ENCODE peak calls at places on chromosomes 4 and X, in five cellular contexts. I, H, X, V and P are unnamed samples.

GRCh38 chr4:94639298-94639697 is 118.5 kb upstream of the BMPR1B start:
- DNase-seq in I (no peak), H (no peak), X (no peak), V (no peak), P (no peak)

GRCh38 chr4:8039290-8039689 is 99.6 kb upstream of the AFAP1 start:
- DNase-seq in I (peak), H (no peak), X (no peak), V (peak), P (no peak)

GRCh38 chr4:174010547-174010946 is 272.9 kb downstream of the FBXO8 start:
- DNase-seq in I (no peak), H (no peak), X (no peak), V (no peak), P (no peak)

GRCh38 chr4:84573738-84574720 is 8.9 kb upstream of the CDS1 start:
- DNase-seq in I (no peak), H (no peak), X (no peak), V (no peak), P (no peak)

GRCh38 chr4:182975806-182976205 is 58.6 kb upstream of the DCTD start:
- DNase-seq in I (no peak), H (no peak), X (peak), V (peak), P (no peak)

GRCh38 chr4:1952046-1952700 is 56.6 kb downstream of the NELFA start:
- DNase-seq in I (peak), H (no peak), X (no peak), V (no peak), P (no peak)

GRCh38 chr4:112521123-112522116 is 5.4 kb upstream of the NEUROG2 start:
- DNase-seq in I (peak), H (no peak), X (no peak), V (no peak), P (peak)

GRCh38 chrX:108165349-108166111 is 74.0 kb downstream of the ATG4A start:
- DNase-seq in I (no peak), H (no peak), X (peak), V (peak), P (no peak)

GRCh38 chrX:116204947-116205346 is 34.4 kb downstream of the AGTR2 start:
- DNase-seq in I (no peak), H (no peak), X (no peak), V (peak), P (no peak)

GRCh38 chrX:32195611-32196010 is 1015.7 kb downstream of the DMD start:
- DNase-seq in I (no peak), H (no peak), X (no peak), V (no peak), P (no peak)

GRCh38 chr4:1472148-1472797 is 66.0 kb upstream of the NKX1-1 start:
- DNase-seq in I (peak), H (no peak), X (no peak), V (no peak), P (peak)

GRCh38 chrX:102067966-102068723 is 57.3 kb upstream of the TCEAL2 start:
- DNase-seq in I (no peak), H (no peak), X (no peak), V (peak), P (no peak)

GRCh38 chrX:40410859-40411258 is 169.9 kb upstream of the ATP6AP2 start:
- DNase-seq in I (no peak), H (no peak), X (no peak), V (no peak), P (no peak)

GRCh38 chrX:101097546-101098453 is at the start of gene CENPI:
- DNase-seq in I (peak), H (peak), X (peak), V (peak), P (peak)

GRCh38 chrX:129790808-129791207 is 11.1 kb downstream of the SASH3 start:
- DNase-seq in I (no peak), H (no peak), X (no peak), V (no peak), P (no peak)

GRCh38 chr4:791866-792630 is 33.9 kb downstream of the CPLX1 start:
- DNase-seq in I (peak), H (no peak), X (no peak), V (peak), P (no peak)

GRCh38 chr4:72430988-72431387 is 138.0 kb downstream of the ADAMTS3 start:
- DNase-seq in I (no peak), H (no peak), X (no peak), V (no peak), P (no peak)

GRCh38 chr4:128283071-128283470 is 4.5 kb downstream of the PGRMC2 start:
- DNase-seq in I (no peak), H (no peak), X (no peak), V (no peak), P (no peak)

GRCh38 chr4:3640587-3640962 is 108.4 kb upstream of the LRPAP1 start:
- DNase-seq in I (peak), H (no peak), X (no peak), V (peak), P (no peak)

GRCh38 chr4:99323761-99324160 is 2.6 kb upstream of the ADH1B start:
- DNase-seq in I (no peak), H (no peak), X (no peak), V (no peak), P (no peak)

GRCh38 chr4:96146686-96147085 is 306.8 kb downstream of the PDHA2 start:
- DNase-seq in I (no peak), H (no peak), X (no peak), V (no peak), P (no peak)

GRCh38 chr4:95431678-95432077 is 117.1 kb downstream of the UNC5C start:
- DNase-seq in I (no peak), H (no peak), X (no peak), V (peak), P (no peak)

GRCh38 chr4:78297075-78297815 is 240.1 kb downstream of the FRAS1 start:
- DNase-seq in I (no peak), H (no peak), X (no peak), V (no peak), P (no peak)

GRCh38 chrX:40108084-40108958 is 10.6 kb upstream of the BCOR start:
- DNase-seq in I (peak), H (peak), X (no peak), V (peak), P (no peak)

GRCh38 chr4:60863442-60863841 is 336.7 kb upstream of the ADGRL3 start:
- DNase-seq in I (no peak), H (no peak), X (no peak), V (no peak), P (no peak)

GRCh38 chr4:60868232-60868960 is 331.7 kb upstream of the ADGRL3 start:
- DNase-seq in I (no peak), H (no peak), X (no peak), V (no peak), P (no peak)

DNA sequence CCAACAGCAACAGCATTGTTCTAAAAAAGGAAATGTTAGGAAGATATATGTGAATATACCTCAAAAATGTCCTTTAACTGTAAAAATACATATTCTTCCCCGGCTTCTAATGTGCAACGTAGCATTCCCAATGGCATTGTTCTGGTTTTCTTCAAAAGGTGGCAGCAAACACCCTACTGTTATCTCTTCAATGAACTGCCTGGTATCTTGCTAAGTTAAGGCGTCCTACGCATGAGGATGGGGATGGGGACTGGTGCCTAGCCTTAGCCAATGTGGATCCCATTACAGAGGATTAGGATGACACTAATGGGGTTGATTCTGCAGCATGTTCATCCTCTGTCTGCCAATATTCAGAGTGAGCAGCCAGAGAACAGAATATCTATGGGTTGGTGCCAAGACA is 334.9 kb upstream of the ADGRL3 start:
- DNase-seq in I (no peak), H (no peak), X (no peak), V (no peak), P (no peak)
- TF ChIP-seq CTCF in I (no peak), H (no peak), X (no peak), V (no peak), P (no peak)

DNA sequence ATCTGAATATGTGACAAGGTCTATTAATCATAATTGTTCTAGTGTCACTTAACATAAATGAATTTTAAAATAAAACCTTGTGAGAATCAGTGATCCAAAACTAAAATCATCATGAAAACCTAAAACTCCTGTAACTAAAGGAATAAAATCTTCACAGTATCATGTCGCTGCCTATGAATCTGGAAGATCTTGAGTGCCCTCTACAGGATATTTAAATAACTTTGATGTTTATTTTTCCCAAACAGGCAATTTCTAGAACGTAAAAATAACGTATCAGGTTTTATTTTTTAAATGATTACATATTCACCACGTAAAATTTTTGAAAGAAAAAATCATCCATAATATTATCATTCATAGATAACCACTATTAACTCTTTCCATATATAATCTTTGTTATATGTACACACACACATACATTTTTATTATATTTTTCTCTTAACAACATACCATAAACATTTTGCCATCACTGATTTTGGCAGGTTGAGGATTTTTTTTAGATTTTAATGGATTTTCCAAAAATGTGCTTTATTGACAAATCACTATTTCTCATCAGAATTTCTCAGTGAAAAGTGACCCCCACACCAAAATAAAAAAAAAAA is 79.6 kb downstream of the COMMD8 start:
- DNase-seq in I (no peak), H (no peak), X (peak), V (peak), P (no peak)
- TF ChIP-seq CTCF in I (peak), H (peak), X (no peak), V (peak), P (no peak)

GRCh38 chrX:65667503-65668355 is at the start of gene MSN:
- DNase-seq in I (peak), H (peak), X (no peak), V (peak), P (peak)
- TF ChIP-seq CTCF in I (no peak), H (peak), X (no peak), V (peak), P (no peak)

GRCh38 chrX:119948381-119948780 is 4.8 kb upstream of the NKAP start:
- DNase-seq in I (no peak), H (no peak), X (no peak), V (no peak), P (no peak)
- TF ChIP-seq CTCF in I (peak), H (no peak), X (no peak), V (peak), P (no peak)

DNA sequence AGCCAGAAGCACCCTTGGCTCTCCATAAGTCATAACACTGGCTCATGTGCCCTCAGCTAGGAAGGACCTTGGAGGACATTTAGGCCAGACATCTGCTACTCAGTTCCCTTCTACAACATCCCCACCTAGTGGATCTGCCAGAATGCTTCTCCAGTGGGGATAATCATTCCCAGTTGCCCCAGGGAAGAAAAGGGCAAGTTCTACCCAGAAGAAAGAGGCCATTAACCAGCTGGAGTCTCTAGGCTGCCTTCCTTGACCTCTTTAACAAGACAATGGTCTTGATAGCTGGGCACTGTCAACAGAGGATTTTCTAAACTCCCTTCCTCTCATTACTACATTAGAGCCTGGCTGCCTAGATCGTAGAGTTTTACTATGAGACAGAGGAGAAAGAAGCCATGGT is 42.0 kb downstream of the LGI2 start:
- DNase-seq in I (no peak), H (no peak), X (no peak), V (peak), P (no peak)
- TF ChIP-seq CTCF in I (peak), H (peak), X (peak), V (peak), P (no peak)